ENCODE peak calls at places on chromosomes 11 and 22, in nine cellular contexts. P is IMR-90, U is A549, O is GM23338, S is GM23248, M is endothelial cell of umbilical vein, B is PC-3, Y is mesenchymal stem cell, D is hepatocyte. T is an unnamed sample.

GRCh38 chr11:117201906-117202305 is 2.7 kb downstream of the TAGLN start:
- DNase-seq in P (no peak), U (no peak), O (no peak), S (peak; percentile 46), M (no peak), B (no peak), Y (no peak), D (no peak), T (no peak)

GRCh38 chr11:35042265-35042664 is 96.7 kb upstream of the CD44 start:
- DNase-seq in P (no peak), U (no peak), O (no peak), S (no peak), M (no peak), B (no peak), Y (peak; percentile 22), D (no peak), T (no peak)

GRCh38 chr11:46361283-46362145 is 14.3 kb downstream of the DGKZ start:
- DNase-seq in P (peak; percentile 72), U (no peak), O (no peak), S (peak; percentile 87), M (peak; percentile 62), B (no peak), Y (peak; percentile 76), D (no peak), T (peak; percentile 88)

GRCh38 chr22:49929553-49929979 is 11.1 kb downstream of the CRELD2 start:
- DNase-seq in P (no peak), U (no peak), O (peak; percentile 81), S (peak; percentile 73), M (no peak), B (peak; percentile 62), Y (no peak), D (peak; percentile 85), T (peak; percentile 89)

GRCh38 chr11:7548659-7549283 is 35.0 kb downstream of the PPFIBP2 start:
- DNase-seq in P (no peak), U (no peak), O (peak; percentile 87), S (no peak), M (no peak), B (peak; percentile 52), Y (no peak), D (peak; percentile 47), T (peak; percentile 53)

GRCh38 chr22:43345761-43346261 is 2.6 kb upstream of the SCUBE1 start:
- DNase-seq in P (no peak), U (no peak), O (no peak), S (peak; percentile 15), M (no peak), B (no peak), Y (peak; percentile 32), D (no peak), T (no peak)

GRCh38 chr11:77515483-77515882 is 41.6 kb upstream of the PAK1 start:
- DNase-seq in P (no peak), U (no peak), O (no peak), S (no peak), M (peak; percentile 21), B (peak; percentile 98), Y (no peak), D (peak; percentile 60), T (no peak)

GRCh38 chr11:74739546-74740270 is 8.5 kb upstream of the CHRDL2 start:
- DNase-seq in P (peak; percentile 73), U (peak; percentile 87), O (peak; percentile 90), S (peak; percentile 85), M (peak; percentile 64), B (peak; percentile 90), Y (peak; percentile 74), D (peak; percentile 80), T (peak; percentile 71)

GRCh38 chr11:122882809-122883681 is 486 bp downstream of the JHY start:
- DNase-seq in P (peak; percentile 55), U (peak; percentile 60), O (peak; percentile 77), S (peak; percentile 88), M (peak; percentile 50), B (peak; percentile 83), Y (peak; percentile 62), D (peak; percentile 74), T (no peak)

GRCh38 chr11:2750101-2750509 is 50.3 kb upstream of the KCNQ1OT1 start:
- DNase-seq in P (no peak), U (no peak), O (no peak), S (no peak), M (no peak), B (no peak), Y (no peak), D (no peak), T (no peak)

GRCh38 chr22:46748948-46749681 is 11.1 kb upstream of the CERK start:
- DNase-seq in P (peak; percentile 49), U (no peak), O (no peak), S (peak; percentile 73), M (peak; percentile 91), B (peak; percentile 25), Y (peak; percentile 73), D (no peak), T (no peak)

GRCh38 chr11:9858822-9859221 is 194.9 kb downstream of the SWAP70 start:
- DNase-seq in P (peak; percentile 50), U (no peak), O (peak; percentile 60), S (peak; percentile 14), M (peak; percentile 55), B (peak; percentile 13), Y (peak; percentile 59), D (no peak), T (peak; percentile 53)

GRCh38 chr11:94933225-94934130 is 39.9 kb downstream of the CWC15 start:
- DNase-seq in P (peak; percentile 97), U (no peak), O (no peak), S (peak; percentile 97), M (peak; percentile 86), B (peak; percentile 21), Y (peak; percentile 94), D (no peak), T (no peak)

GRCh38 chr22:20777420-20778177 is 3.7 kb downstream of the SERPIND1 start:
- DNase-seq in P (peak; percentile 94), U (peak; percentile 69), O (no peak), S (peak; percentile 87), M (peak; percentile 67), B (peak; percentile 94), Y (peak; percentile 88), D (peak; percentile 84), T (no peak)

GRCh38 chr11:105937738-105938137 is 84.3 kb downstream of the MSANTD4 start:
- DNase-seq in P (peak; percentile 46), U (no peak), O (peak; percentile 44), S (peak; percentile 2), M (peak; percentile 59), B (no peak), Y (peak; percentile 82), D (peak; percentile 10), T (no peak)

GRCh38 chr22:17057959-17058814 is 26.6 kb upstream of the IL17RA start:
- DNase-seq in P (peak; percentile 73), U (peak; percentile 37), O (peak; percentile 81), S (peak; percentile 79), M (peak; percentile 75), B (peak; percentile 71), Y (peak; percentile 64), D (peak; percentile 85), T (peak; percentile 58)

GRCh38 chr22:46083383-46084350 is 66.7 kb upstream of the PPARA start:
- DNase-seq in P (no peak), U (no peak), O (no peak), S (peak; percentile 61), M (no peak), B (no peak), Y (no peak), D (no peak), T (no peak)

GRCh38 chr22:37155971-37156370 is 6.3 kb upstream of the IL2RB start:
- DNase-seq in P (no peak), U (no peak), O (no peak), S (no peak), M (no peak), B (no peak), Y (no peak), D (no peak), T (no peak)

GRCh38 chr22:37156686-37157435 is 7.1 kb upstream of the IL2RB start:
- DNase-seq in P (no peak), U (no peak), O (no peak), S (no peak), M (no peak), B (no peak), Y (no peak), D (no peak), T (no peak)

GRCh38 chr22:37160037-37160436 is 10.3 kb upstream of the IL2RB start:
- DNase-seq in P (no peak), U (no peak), O (peak; percentile 32), S (no peak), M (no peak), B (no peak), Y (no peak), D (no peak), T (no peak)

GRCh38 chr22:37158963-37159290 is 9.2 kb upstream of the IL2RB start:
- DNase-seq in P (no peak), U (no peak), O (no peak), S (no peak), M (no peak), B (no peak), Y (no peak), D (no peak), T (no peak)

GRCh38 chr22:37157516-37158289 is 8.0 kb upstream of the IL2RB start:
- DNase-seq in P (peak; percentile 31), U (no peak), O (no peak), S (peak; percentile 73), M (no peak), B (no peak), Y (no peak), D (no peak), T (no peak)
- H3K27ac ChIP-seq in P (no peak overlapping the region), U (peak overlapping the region; percentile 1), O (no peak overlapping the region), S (no peak overlapping the region), M (no peak overlapping the region), B (no peak overlapping the region), Y (no peak overlapping the region), D (no peak overlapping the region), T (no peak overlapping the region)

GRCh38 chr11:133809525-133810178 is 35.7 kb downstream of the SPATA19 start:
- DNase-seq in P (no peak), U (no peak), O (peak; percentile 71), S (no peak), M (no peak), B (no peak), Y (no peak), D (peak; percentile 26), T (no peak)
- H3K4me3 ChIP-seq in P (no peak overlapping the region), U (no peak overlapping the region), O (no peak overlapping the region), S (no peak overlapping the region), M (no peak overlapping the region), B (no peak overlapping the region), Y (no peak overlapping the region), D (no peak overlapping the region), T (no peak overlapping the region)

GRCh38 chr22:24601217-24602104 is 1.5 kb upstream of the GGT1 start:
- DNase-seq in P (no peak), U (no peak), O (no peak), S (no peak), M (no peak), B (no peak), Y (no peak), D (no peak), T (peak; percentile 23)
- H3K4me2 ChIP-seq in P (no peak overlapping the region), U (peak overlapping the region; percentile 97), O (no peak overlapping the region), S (no peak overlapping the region), M (no peak overlapping the region), B (no peak overlapping the region), Y (no peak overlapping the region), D (no peak overlapping the region), T (no peak overlapping the region)

DNA sequence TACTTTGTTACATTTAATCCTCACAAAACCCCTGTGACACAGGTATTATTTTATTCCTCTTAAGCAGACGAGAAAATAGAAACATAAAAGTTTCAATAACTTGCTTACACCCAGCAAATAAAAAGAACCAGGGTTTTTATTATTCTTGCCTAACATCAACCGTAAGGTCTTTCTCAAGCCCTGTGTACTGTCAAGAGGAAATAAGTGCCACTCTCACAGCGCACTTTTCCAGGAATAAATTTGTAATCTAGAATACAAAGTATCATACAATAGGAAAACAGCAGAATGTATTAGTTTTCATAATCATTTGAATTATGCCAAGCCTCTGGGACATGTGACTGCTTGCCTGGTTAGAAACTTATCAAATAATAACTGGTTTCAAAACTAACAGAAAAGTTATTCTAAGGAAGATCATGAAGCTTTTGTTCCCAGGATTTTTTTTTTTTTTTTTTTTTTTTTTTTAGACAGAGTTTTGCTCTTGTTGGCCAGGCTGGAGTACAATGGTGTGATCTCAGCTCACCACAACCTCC is 7.4 kb downstream of the CCDC34 start:
- DNase-seq in P (no peak), U (no peak), O (no peak), S (no peak), M (no peak), B (no peak), Y (no peak), D (no peak), T (no peak)
- H3K27ac ChIP-seq in P (no peak overlapping the region), U (no peak overlapping the region), O (no peak overlapping the region), S (no peak overlapping the region), M (no peak overlapping the region), B (no peak overlapping the region), Y (no peak overlapping the region), D (no peak overlapping the region), T (no peak overlapping the region)